ENCODE peak calls at places on chromosomes 4 and X, in five cellular contexts. R is neural crest cell, Q is AG04450, H is fibroblast of lung, B is Calu3. D is an unnamed sample.

GRCh38 chr4:104615496-104615895 is 120.8 kb upstream of the CXXC4 start:
- DNase-seq in R (no peak), Q (no peak), H (no peak), B (no peak), D (no peak)

GRCh38 chr4:146179784-146180405 is 4.4 kb downstream of the LSM6 start:
- DNase-seq in R (no peak), Q (no peak), H (no peak), B (no peak), D (no peak)

GRCh38 chr4:65777270-65777669 is 107.0 kb upstream of the EPHA5 start:
- DNase-seq in R (no peak), Q (no peak), H (no peak), B (no peak), D (no peak)

GRCh38 chrX:52368368-52369055 is at the start of gene XAGE2:
- DNase-seq in R (no peak), Q (no peak), H (no peak), B (no peak), D (no peak)

GRCh38 chr4:108417923-108418322 is 202.5 kb upstream of the RPL34 start:
- DNase-seq in R (no peak), Q (no peak), H (no peak), B (no peak), D (no peak)

GRCh38 chr4:127622923-127623754 is 9.6 kb upstream of the INTU start:
- DNase-seq in R (peak; percentile 63), Q (no peak), H (peak; percentile 40), B (no peak), D (no peak)

GRCh38 chr4:128285085-128286023 is 2.3 kb downstream of the PGRMC2 start:
- DNase-seq in R (no peak), Q (no peak), H (peak; percentile 34), B (no peak), D (no peak)

GRCh38 chr4:172982151-172982590 is 186.4 kb upstream of the GALNT7 start:
- DNase-seq in R (no peak), Q (peak; percentile 58), H (peak; percentile 95), B (no peak), D (no peak)

GRCh38 chr4:26192921-26193894 is 127.6 kb upstream of the RBPJ start:
- DNase-seq in R (no peak), Q (no peak), H (peak; percentile 53), B (no peak), D (no peak)

DNA sequence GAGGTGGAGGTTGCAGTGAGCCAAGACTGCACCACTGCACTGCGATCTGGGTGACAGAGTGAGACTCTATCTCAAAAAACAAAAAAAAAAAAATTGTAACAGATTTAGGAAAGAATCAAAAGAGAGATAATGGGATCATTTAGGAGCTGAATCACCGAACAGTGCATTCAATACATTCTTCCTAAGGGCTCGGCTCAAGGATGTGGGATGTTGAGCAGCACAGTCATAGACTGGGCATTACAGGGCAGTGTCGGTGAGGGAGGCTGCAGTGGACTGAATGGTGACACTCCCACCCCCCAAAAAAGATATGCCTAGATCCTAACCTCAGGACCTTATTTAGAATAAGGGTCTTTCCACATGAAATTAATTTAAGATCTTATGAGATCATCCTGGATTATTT is 70.0 kb downstream of the EVC2 start:
- DNase-seq in R (no peak), Q (peak; percentile 13), H (no peak), B (no peak), D (peak; percentile 58)
- TF ChIP-seq CTCF in R (no peak), Q (no peak), H (no peak), B (no peak), D (no peak)

GRCh38 chr4:120692964-120693363 is 229.6 kb downstream of the PRDM5 start:
- DNase-seq in R (no peak), Q (peak; percentile 66), H (peak; percentile 92), B (peak; percentile 43), D (peak; percentile 73)
- TF ChIP-seq CTCF in R (no peak), Q (no peak), H (no peak), B (no peak), D (no peak)

DNA sequence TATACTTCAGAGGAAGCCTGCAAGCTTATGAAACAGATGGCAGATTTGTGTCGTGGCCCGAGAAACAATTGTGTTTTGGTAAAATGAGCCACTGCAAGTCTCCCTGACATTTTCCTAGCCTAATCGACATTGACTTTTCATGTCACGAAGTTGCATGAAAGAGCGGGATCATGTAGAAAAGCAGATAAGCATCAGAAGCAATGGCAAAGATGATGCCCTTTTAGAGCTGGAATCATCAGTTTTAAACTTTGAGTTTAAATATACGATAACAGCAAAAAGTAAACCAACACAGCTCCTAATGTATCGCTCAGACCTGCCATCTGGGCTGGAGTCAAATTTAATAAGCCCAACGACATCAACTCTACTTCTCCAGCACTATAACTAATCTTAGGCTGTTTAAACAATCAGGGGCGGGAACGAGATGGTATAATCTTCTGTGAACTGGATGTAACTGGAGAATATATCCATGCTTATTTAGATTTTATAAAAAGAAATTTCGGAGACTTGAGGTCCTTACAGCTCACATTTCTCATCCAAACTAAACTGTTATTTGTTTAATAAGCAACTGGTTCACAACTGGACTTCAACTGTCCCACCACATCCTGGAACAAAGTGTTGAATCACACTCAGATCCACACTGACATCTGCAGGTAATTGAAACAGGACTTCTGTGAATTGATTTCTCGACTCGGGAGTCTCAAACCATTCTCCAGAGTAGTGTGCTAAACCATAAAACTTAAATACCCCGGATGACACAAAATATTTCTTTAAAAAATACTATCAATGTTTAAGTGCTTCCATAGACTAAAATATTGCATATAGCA is 95.1 kb upstream of the PLAC1 start:
- DNase-seq in R (no peak), Q (no peak), H (peak; percentile 71), B (no peak), D (no peak)
- TF ChIP-seq CTCF in R (no peak), Q (peak; percentile 24), H (peak; percentile 22), B (no peak), D (peak; percentile 27)

DNA sequence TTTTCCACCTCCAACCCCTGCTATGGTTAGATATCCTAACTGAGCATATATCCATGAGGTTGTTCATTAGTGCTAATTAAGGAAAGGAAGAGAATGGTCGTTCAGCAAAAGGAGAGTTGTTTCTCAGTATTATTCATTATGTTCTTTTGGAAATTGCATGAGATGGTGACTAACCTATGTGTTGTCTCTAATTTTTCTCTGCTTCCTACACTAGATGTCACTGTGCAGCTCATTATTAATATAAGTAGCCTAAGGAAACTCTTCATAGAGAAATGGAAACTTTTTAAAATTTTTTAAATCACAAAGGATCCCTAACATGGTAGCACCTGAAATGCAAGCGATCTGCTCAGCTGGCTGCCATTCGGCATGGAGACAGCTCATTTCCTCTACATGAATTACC is 67.7 kb upstream of the FAM9A start:
- DNase-seq in R (no peak), Q (no peak), H (peak; percentile 64), B (no peak), D (no peak)
- TF ChIP-seq CTCF in R (no peak), Q (peak; percentile 42), H (peak; percentile 26), B (no peak), D (no peak)

DNA sequence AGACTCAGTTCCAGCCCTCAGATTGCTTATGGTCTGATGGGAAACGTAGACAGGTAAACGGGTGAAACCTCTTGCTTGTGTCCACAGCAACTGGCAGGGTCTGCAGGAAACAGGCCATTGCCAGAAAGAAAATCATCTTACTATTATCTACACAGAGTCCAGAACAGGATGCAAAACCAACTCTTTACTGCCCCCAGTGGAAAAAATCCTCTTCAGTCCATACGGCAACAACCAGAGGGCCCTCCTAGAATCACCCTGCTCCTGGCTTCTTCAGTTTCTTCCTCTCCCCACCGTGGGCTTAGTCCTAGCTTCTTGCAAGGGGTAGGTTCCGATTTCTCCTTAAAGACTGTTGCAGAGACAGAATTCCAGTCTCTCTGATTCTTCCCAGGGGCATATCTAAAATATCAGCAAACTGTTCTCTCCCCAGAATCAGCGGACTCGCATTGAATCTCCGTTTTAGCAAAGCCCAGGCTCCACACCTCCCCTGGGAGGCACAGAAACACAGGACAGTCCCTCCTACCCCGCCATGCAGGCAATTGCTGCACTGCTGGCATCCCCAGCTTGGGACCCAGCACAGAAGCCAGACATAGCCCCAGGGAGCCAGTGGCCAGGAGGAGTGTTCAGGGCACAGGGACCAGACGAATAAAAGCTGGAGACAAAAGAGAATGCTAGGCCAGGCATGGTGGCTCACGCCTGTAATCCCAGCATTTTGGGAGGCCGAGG is 41.0 kb upstream of the SH3RF1 start:
- DNase-seq in R (peak; percentile 14), Q (no peak), H (peak; percentile 62), B (peak; percentile 13), D (no peak)
- TF ChIP-seq CTCF in R (peak; percentile 62), Q (peak; percentile 54), H (peak; percentile 50), B (no peak), D (peak; percentile 36)

GRCh38 chr4:1938027-1938426 is 66.8 kb downstream of the NSD2 start:
- DNase-seq in R (no peak), Q (no peak), H (peak; percentile 21), B (no peak), D (no peak)

GRCh38 chr4:1943928-1944327 is 64.8 kb downstream of the NELFA start:
- DNase-seq in R (no peak), Q (no peak), H (no peak), B (no peak), D (no peak)

GRCh38 chr4:1939664-1940509 is 68.7 kb downstream of the NSD2 start:
- DNase-seq in R (no peak), Q (peak; percentile 65), H (peak; percentile 93), B (peak; percentile 30), D (peak; percentile 68)

GRCh38 chr4:1937550-1937949 is 66.4 kb downstream of the NSD2 start:
- DNase-seq in R (no peak), Q (no peak), H (no peak), B (no peak), D (no peak)

GRCh38 chr4:1940566-1940965 is 68.2 kb downstream of the NELFA start:
- DNase-seq in R (no peak), Q (no peak), H (no peak), B (no peak), D (no peak)
- TF ChIP-seq CTCF in R (no peak), Q (no peak), H (no peak), B (no peak), D (no peak)

D was measured in AG04449.